ENCODE peak calls at places on chromosomes 16 and 17, in seven cellular contexts. One of them, this sample, is unnamed.
A peak's percentile ranks its signal among the peaks of the same experiment; 100 is the strongest.

GRCh38 chr17:78110363-78111011 is 18.1 kb downstream of the TMC6 start:
- DNase-seq in DMS 273 treated with DMSO at 0.1 percent for 48 hours: no peak
- DNase-seq in anterior cingulate cortex: no peak
- DNase-seq in MV-4-11: no peak
- DNase-seq in glomerular endothelial cell: no peak
- DNase-seq in NCI-H1092: no peak
- DNase-seq in posterior cingulate gyrus: peak; percentile 30
- DNase-seq in this sample: no peak

GRCh38 chr16:66204761-66205160 is 161.7 kb upstream of the CDH5 start:
- DNase-seq in MV-4-11: no peak
- DNase-seq in DMS 273 treated with DMSO at 0.1 percent for 48 hours: no peak
- DNase-seq in NCI-H1092: no peak
- DNase-seq in glomerular endothelial cell: no peak
- DNase-seq in anterior cingulate cortex: no peak
- DNase-seq in posterior cingulate gyrus: no peak
- DNase-seq in this sample: no peak

GRCh38 chr17:14323522-14323981 is 22.7 kb downstream of the HS3ST3B1 start:
- DNase-seq in glomerular endothelial cell: no peak
- DNase-seq in MV-4-11: no peak
- DNase-seq in posterior cingulate gyrus: no peak
- DNase-seq in anterior cingulate cortex: no peak
- DNase-seq in NCI-H1092: no peak
- DNase-seq in DMS 273 treated with DMSO at 0.1 percent for 48 hours: no peak
- DNase-seq in this sample: no peak

GRCh38 chr16:53068423-53068833 is 13.6 kb downstream of the CHD9 start:
- DNase-seq in anterior cingulate cortex: no peak
- DNase-seq in posterior cingulate gyrus: no peak
- DNase-seq in glomerular endothelial cell: no peak
- DNase-seq in NCI-H1092: no peak
- DNase-seq in MV-4-11: peak; percentile 9
- DNase-seq in DMS 273 treated with DMSO at 0.1 percent for 48 hours: no peak
- DNase-seq in this sample: no peak

GRCh38 chr17:8324132-8324531 is 14.1 kb downstream of the ARHGEF15 start:
- DNase-seq in DMS 273 treated with DMSO at 0.1 percent for 48 hours: no peak
- DNase-seq in anterior cingulate cortex: no peak
- DNase-seq in MV-4-11: no peak
- DNase-seq in posterior cingulate gyrus: no peak
- DNase-seq in glomerular endothelial cell: no peak
- DNase-seq in NCI-H1092: no peak
- DNase-seq in this sample: no peak

GRCh38 chr17:31061678-31062077 is 33.1 kb upstream of the NF1 start:
- DNase-seq in anterior cingulate cortex: no peak
- DNase-seq in posterior cingulate gyrus: no peak
- DNase-seq in DMS 273 treated with DMSO at 0.1 percent for 48 hours: peak; percentile 3
- DNase-seq in NCI-H1092: no peak
- DNase-seq in MV-4-11: no peak
- DNase-seq in glomerular endothelial cell: no peak
- DNase-seq in this sample: no peak

GRCh38 chr17:41620583-41621434 is 3.6 kb downstream of the KRT17 start:
- DNase-seq in MV-4-11: no peak
- DNase-seq in anterior cingulate cortex: no peak
- DNase-seq in DMS 273 treated with DMSO at 0.1 percent for 48 hours: no peak
- DNase-seq in NCI-H1092: no peak
- DNase-seq in glomerular endothelial cell: no peak
- DNase-seq in posterior cingulate gyrus: no peak
- DNase-seq in this sample: no peak

GRCh38 chr17:17416007-17416399 is 60.8 kb upstream of the MED9 start:
- DNase-seq in DMS 273 treated with DMSO at 0.1 percent for 48 hours: peak; percentile 39
- DNase-seq in posterior cingulate gyrus: no peak
- DNase-seq in NCI-H1092: peak; percentile 31
- DNase-seq in anterior cingulate cortex: no peak
- DNase-seq in MV-4-11: peak; percentile 86
- DNase-seq in glomerular endothelial cell: peak; percentile 63
- DNase-seq in this sample: no peak

GRCh38 chr17:28256881-28257280 is 62.1 kb upstream of the TMEM97 start:
- DNase-seq in glomerular endothelial cell: no peak
- DNase-seq in anterior cingulate cortex: no peak
- DNase-seq in posterior cingulate gyrus: no peak
- DNase-seq in NCI-H1092: no peak
- DNase-seq in MV-4-11: no peak
- DNase-seq in DMS 273 treated with DMSO at 0.1 percent for 48 hours: no peak
- DNase-seq in this sample: no peak

This sample was measured in C1 segment of cervical spinal cord.